ENCODE peak calls at places on chromosomes 16 and 17, in eight cellular contexts. A is DND-41, G is NB4, R is cardiac muscle cell, D is body of pancreas, I is AG10803, C is A549, N is neural progenitor cell. U is an unnamed sample.

GRCh38 chr17:80352991-80353665 is 61.8 kb upstream of the ENDOV start:
- DNase-seq in A (no peak), G (no peak), R (no peak), D (no peak), I (no peak), C (no peak), N (no peak), U (no peak)

GRCh38 chr16:20906225-20906870 is 5.8 kb downstream of the LYRM1 start:
- DNase-seq in A (no peak), G (no peak), R (no peak), D (no peak), I (peak), C (no peak), N (no peak), U (no peak)

GRCh38 chr16:9596788-9597187 is 505.3 kb downstream of the HAPSTR1 start:
- DNase-seq in A (no peak), G (no peak), R (no peak), D (no peak), I (no peak), C (no peak), N (no peak), U (no peak)

GRCh38 chr17:50507871-50508572 is at the start of gene MYCBPAP:
- DNase-seq in A (peak), G (no peak), R (peak), D (peak), I (peak), C (peak), N (peak), U (peak)

GRCh38 chr17:19339341-19339815 is 23.1 kb downstream of the B9D1 start:
- DNase-seq in A (no peak), G (no peak), R (no peak), D (no peak), I (no peak), C (no peak), N (no peak), U (no peak)

GRCh38 chr17:28549274-28550132 is 2.9 kb downstream of the UNC119 start:
- DNase-seq in A (peak), G (peak), R (no peak), D (peak), I (no peak), C (no peak), N (peak), U (peak)

GRCh38 chr17:42698736-42699414 is 16.5 kb downstream of the CNTNAP1 start:
- DNase-seq in A (no peak), G (peak), R (no peak), D (peak), I (peak), C (no peak), N (peak), U (no peak)

GRCh38 chr17:78971764-78972506 is 7.8 kb downstream of the LGALS3BP start:
- DNase-seq in A (no peak), G (no peak), R (no peak), D (no peak), I (no peak), C (no peak), N (no peak), U (no peak)

GRCh38 chr17:36525888-36526287 is 8.8 kb downstream of the MYO19 start:
- DNase-seq in A (peak), G (no peak), R (no peak), D (no peak), I (no peak), C (no peak), N (no peak), U (no peak)

GRCh38 chr17:4445731-4446130 is 12.0 kb downstream of the SPNS3 start:
- DNase-seq in A (no peak), G (no peak), R (no peak), D (no peak), I (no peak), C (no peak), N (no peak), U (no peak)

DNA sequence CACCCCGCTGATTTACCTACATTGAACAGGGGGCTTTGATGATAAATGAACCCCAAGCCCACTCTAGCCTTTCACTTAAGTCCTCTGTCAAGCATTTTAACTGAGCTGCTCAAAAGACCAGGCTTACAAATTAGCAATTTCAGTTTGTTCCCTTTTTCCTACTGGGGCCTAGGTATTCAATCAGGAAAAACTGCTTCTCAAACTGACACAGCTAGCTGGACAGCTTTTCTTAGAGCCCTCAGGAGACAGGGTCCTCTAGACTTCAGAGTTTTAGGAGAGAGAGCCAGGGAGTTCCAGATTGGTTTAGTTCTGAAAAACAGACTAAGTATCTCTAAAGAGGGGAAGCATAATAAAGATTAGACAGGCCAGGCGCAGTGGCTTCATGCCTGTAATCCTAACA is 6.2 kb upstream of the HEXIM2 start:
- DNase-seq in A (no peak), G (peak), R (no peak), D (no peak), I (no peak), C (no peak), N (no peak), U (no peak)
- H3K4me3 ChIP-seq in A (no peak), G (no peak), R (no peak), D (no peak), I (no peak), C (no peak), N (no peak), U (no peak)

DNA sequence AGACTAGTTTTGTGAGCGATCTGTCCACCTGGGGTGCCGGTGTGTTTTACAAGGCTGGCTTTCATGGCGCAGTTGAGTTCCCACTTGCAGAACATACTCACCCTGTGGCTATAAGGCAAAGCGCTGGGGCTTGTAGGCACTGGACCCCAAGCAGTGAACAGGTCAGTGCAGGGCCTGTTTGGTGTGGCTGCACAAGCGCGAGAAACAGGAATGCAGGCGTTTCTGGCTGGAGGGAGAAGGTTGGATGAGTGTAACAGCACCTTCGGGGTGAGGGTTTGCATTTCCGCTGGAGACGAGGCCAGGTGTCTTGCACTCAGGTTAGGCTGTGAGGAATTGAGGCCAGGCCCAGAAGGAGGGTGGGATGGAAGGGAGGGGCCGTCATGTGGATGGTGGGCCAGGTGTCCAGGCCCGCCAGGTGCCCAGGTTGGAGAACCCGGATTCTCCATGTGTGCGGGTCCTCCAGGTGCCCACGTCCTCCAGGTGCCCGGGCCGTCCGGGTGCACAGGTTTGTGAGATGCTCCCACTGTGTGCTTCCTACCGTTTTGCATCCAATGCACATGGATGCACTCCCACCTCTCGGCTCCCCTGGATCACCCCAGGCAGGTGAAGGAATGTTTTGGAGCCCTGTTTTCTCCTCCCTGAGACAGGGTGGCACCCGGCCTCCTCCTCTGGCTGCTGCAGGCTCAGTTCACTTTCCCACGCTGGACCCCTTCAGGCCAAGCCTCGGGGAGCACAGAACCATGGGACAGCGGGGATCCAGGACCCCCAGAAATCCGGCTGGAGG is 46.0 kb downstream of the SLC7A5 start:
- DNase-seq in A (no peak), G (no peak), R (no peak), D (no peak), I (no peak), C (no peak), N (peak), U (no peak)
- TF ChIP-seq CTCF in A (no peak), G (no peak), R (no peak), D (no peak), I (no peak), C (no peak), N (no peak), U (no peak)

GRCh38 chr16:11780988-11781680 is 15.9 kb downstream of the ZC3H7A start:
- DNase-seq in A (no peak), G (no peak), R (no peak), D (no peak), I (no peak), C (no peak), N (no peak), U (peak)

GRCh38 chr16:11779074-11779473 is 18.0 kb downstream of the ZC3H7A start:
- DNase-seq in A (no peak), G (no peak), R (no peak), D (no peak), I (no peak), C (no peak), N (no peak), U (no peak)

GRCh38 chr16:11781773-11782172 is 15.3 kb downstream of the ZC3H7A start:
- DNase-seq in A (no peak), G (no peak), R (no peak), D (no peak), I (peak), C (no peak), N (no peak), U (peak)

GRCh38 chr16:11784048-11784780 is 12.8 kb downstream of the ZC3H7A start:
- DNase-seq in A (no peak), G (no peak), R (no peak), D (no peak), I (peak), C (no peak), N (no peak), U (no peak)

GRCh38 chr16:11783319-11784047 is 13.6 kb downstream of the ZC3H7A start:
- DNase-seq in A (peak), G (no peak), R (no peak), D (no peak), I (peak), C (no peak), N (no peak), U (peak)
- H3K4me3 ChIP-seq in A (no peak), G (no peak), R (no peak), D (no peak), I (peak), C (no peak), N (no peak), U (peak)

DNA sequence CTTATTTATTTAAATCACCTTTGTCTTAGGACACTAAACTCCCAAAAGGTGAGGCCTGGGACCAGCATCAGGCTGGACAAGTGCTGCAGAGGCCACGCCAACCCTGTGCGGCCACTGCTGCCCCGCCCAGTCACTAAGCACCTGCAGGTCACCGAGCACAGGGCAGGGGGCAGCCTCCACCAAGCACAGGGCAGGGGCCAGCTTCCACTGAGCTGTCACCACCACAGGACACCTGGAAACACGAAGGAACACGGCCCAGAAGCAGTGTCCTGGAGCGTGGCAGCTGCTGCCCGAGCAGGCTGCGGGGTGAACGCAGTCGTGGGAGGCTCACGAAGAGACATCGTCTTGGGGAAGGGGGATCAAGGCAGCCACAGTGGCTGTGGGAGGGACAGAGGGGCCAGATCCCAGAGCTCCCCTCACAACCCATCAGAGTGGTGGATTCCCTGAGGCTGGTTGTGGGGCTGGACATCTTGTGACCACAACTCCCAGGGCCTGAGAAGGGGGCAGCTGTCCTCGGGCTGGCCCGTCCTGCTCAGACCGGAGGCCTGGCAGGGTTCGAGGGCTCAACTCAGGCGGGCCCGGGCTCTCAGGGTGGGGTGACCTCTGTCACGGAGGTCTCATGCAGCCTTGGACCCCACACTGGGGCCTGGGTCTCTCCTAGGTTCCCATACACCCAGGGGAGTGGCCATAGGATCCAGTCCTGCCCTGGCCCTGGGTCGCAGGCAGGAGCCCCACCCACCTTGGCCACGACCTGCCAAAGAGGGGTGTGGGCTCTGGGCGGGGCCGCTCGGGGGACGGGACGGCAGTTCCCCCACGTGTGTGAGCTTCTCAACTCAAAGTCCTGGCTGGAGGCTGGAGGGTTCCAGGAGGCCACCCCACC is 18.7 kb downstream of the RAB40B start:
- DNase-seq in A (no peak), G (no peak), R (no peak), D (no peak), I (no peak), C (no peak), N (peak), U (no peak)
- TF ChIP-seq CTCF in A (peak), G (no peak), R (no peak), D (no peak), I (no peak), C (no peak), N (peak), U (no peak)

U was measured in GM12865.